ENCODE peak calls at places on chromosomes 11 and 22, in seven cellular contexts. D is stomach, E is IMR-90, F is Peyer's patch, G is adrenal gland, W is hepatocyte, K is ovary. U is an unnamed sample.

GRCh38 chr22:41367680-41368542 is 13.8 kb upstream of the TEF start:
- DNase-seq in D (peak), E (peak), F (no peak), G (peak), W (peak), K (peak), U (peak)

GRCh38 chr22:20186183-20186870 is 35.5 kb upstream of the CCDC188 start:
- DNase-seq in D (no peak), E (no peak), F (no peak), G (no peak), W (no peak), K (no peak), U (no peak)

GRCh38 chr22:46526484-46526839 is 11.0 kb downstream of the CELSR1 start:
- DNase-seq in D (no peak), E (no peak), F (no peak), G (no peak), W (no peak), K (no peak), U (no peak)

GRCh38 chr11:16000065-16000464 is 356.3 kb downstream of the SOX6 start:
- DNase-seq in D (no peak), E (peak), F (no peak), G (no peak), W (no peak), K (no peak), U (no peak)

GRCh38 chr11:69464621-69464960 is 16.9 kb upstream of the LINC01488 start:
- DNase-seq in D (no peak), E (no peak), F (no peak), G (no peak), W (no peak), K (no peak), U (no peak)

GRCh38 chr11:16804104-16804947 is 65.9 kb downstream of the C11orf58 start:
- DNase-seq in D (peak), E (no peak), F (peak), G (peak), W (peak), K (no peak), U (no peak)

GRCh38 chr11:60932605-60933346 is 8.5 kb downstream of the TMEM132A start:
- DNase-seq in D (no peak), E (no peak), F (peak), G (no peak), W (no peak), K (no peak), U (peak)

GRCh38 chr11:68145120-68145866 is 24.1 kb upstream of the CHKA start:
- DNase-seq in D (peak), E (no peak), F (peak), G (peak), W (peak), K (no peak), U (no peak)

GRCh38 chr11:77400775-77401469 is 73.0 kb downstream of the PAK1 start:
- DNase-seq in D (no peak), E (no peak), F (no peak), G (no peak), W (no peak), K (no peak), U (no peak)

GRCh38 chr11:69297926-69298777 is 4.2 kb downstream of the MYEOV start:
- DNase-seq in D (peak), E (peak), F (peak), G (peak), W (peak), K (no peak), U (peak)

GRCh38 chr11:82003671-82004148 is 730.0 kb downstream of the FAM181B start:
- DNase-seq in D (no peak), E (no peak), F (no peak), G (no peak), W (peak), K (no peak), U (no peak)

GRCh38 chr11:66324626-66325025 is 7.8 kb upstream of the CD248 start:
- DNase-seq in D (no peak), E (no peak), F (no peak), G (no peak), W (no peak), K (no peak), U (no peak)

GRCh38 chr22:47633111-47633510 is 870.7 kb downstream of the TBC1D22A start:
- DNase-seq in D (peak), E (no peak), F (no peak), G (no peak), W (no peak), K (no peak), U (peak)

GRCh38 chr11:67636962-67637361 is 2.6 kb downstream of the TBX10 start:
- DNase-seq in D (no peak), E (no peak), F (no peak), G (no peak), W (no peak), K (no peak), U (no peak)

GRCh38 chr11:82994615-82995014 is 77.1 kb downstream of the RAB30 start:
- DNase-seq in D (no peak), E (no peak), F (no peak), G (no peak), W (no peak), K (no peak), U (no peak)

GRCh38 chr11:2668876-2669275 is 30.9 kb downstream of the KCNQ1OT1 start:
- DNase-seq in D (peak), E (no peak), F (peak), G (no peak), W (no peak), K (no peak), U (no peak)

GRCh38 chr11:46210133-46210636 is 67.3 kb upstream of the CREB3L1 start:
- DNase-seq in D (no peak), E (peak), F (no peak), G (peak), W (no peak), K (no peak), U (no peak)

GRCh38 chr22:45413368-45414211 is at the start of the genes RIBC2 and SMC1B:
- DNase-seq in D (peak), E (peak), F (peak), G (peak), W (peak), K (peak), U (peak)
- H3K27ac ChIP-seq in D (no peak), E (no peak), F (no peak), G (no peak), W (peak), K (no peak), U (peak)

GRCh38 chr22:31921106-31921505 is 23.2 kb upstream of the YWHAH start:
- DNase-seq in D (no peak), E (no peak), F (no peak), G (no peak), W (no peak), K (no peak), U (no peak)

GRCh38 chr22:31919730-31920129 is 24.6 kb upstream of the YWHAH start:
- DNase-seq in D (no peak), E (no peak), F (no peak), G (no peak), W (no peak), K (no peak), U (no peak)

GRCh38 chr22:31920306-31920705 is 24.0 kb upstream of the YWHAH start:
- DNase-seq in D (no peak), E (no peak), F (no peak), G (no peak), W (no peak), K (no peak), U (no peak)

GRCh38 chr22:31915499-31916065 is 28.8 kb upstream of the YWHAH start:
- DNase-seq in D (no peak), E (no peak), F (peak), G (no peak), W (no peak), K (no peak), U (no peak)

GRCh38 chr22:31917227-31917921 is 27.0 kb upstream of the YWHAH start:
- DNase-seq in D (no peak), E (no peak), F (peak), G (peak), W (no peak), K (no peak), U (peak)
- TF ChIP-seq CTCF in D (no peak), E (no peak), F (no peak), G (no peak), W (no peak), K (no peak), U (no peak)

DNA sequence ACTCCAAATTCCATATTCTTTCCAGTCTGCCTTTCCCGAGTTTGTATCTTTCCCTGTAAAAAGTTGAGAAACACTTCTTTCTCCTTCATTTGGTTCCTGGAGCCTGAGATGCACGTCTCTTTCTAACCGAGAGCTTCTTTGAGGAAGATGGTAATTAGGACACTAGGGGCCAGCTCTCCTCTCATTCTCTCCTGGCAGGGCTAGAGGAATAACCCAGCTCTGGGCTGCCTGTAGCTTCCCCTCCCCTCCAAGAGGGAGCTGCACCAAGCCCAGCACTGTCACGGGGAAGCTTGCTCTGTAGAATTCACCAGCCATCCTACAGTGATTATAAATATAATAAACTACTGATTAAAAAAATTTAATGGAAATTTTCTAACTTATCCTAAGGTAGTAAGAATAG is 26.9 kb downstream of the UBASH3B start:
- DNase-seq in D (no peak), E (no peak), F (no peak), G (no peak), W (no peak), K (no peak), U (no peak)
- H3K27ac ChIP-seq in D (no peak), E (no peak), F (no peak), G (no peak), W (no peak), K (no peak), U (no peak)

GRCh38 chr11:124069429-124070401 is 28.6 kb upstream of the OR10G7 start:
- DNase-seq in D (no peak), E (peak), F (peak), G (peak), W (peak), K (no peak), U (peak)
- TF ChIP-seq CTCF in D (no peak), E (peak), F (peak), G (peak), W (peak), K (no peak), U (peak)